ENCODE peak calls at places on chromosomes 3 and 15, in nine cellular contexts. One of them, this sample, is unnamed.
A peak's percentile ranks its signal among the peaks of the same experiment; 100 is the strongest.

GRCh38 chr15:49645937-49646336 is 25.1 kb downstream of the DTWD1 start:
- DNase-seq in H1: no peak
- DNase-seq in NCI-H69: peak; percentile 99
- DNase-seq in NCI-H1105: peak; percentile 65
- DNase-seq in NCI-H82: no peak
- DNase-seq in iris pigment epithelial cell: peak; percentile 88
- DNase-seq in amniotic stem cell: no peak
- DNase-seq in WTC11: no peak
- DNase-seq in AG10803: peak; percentile 74
- DNase-seq in this sample: peak; percentile 18

GRCh38 chr3:98843301-98843959 is 58.1 kb downstream of the DCBLD2 start:
- DNase-seq in H1: no peak
- DNase-seq in NCI-H69: no peak
- DNase-seq in NCI-H1105: no peak
- DNase-seq in NCI-H82: peak; percentile 19
- DNase-seq in iris pigment epithelial cell: no peak
- DNase-seq in amniotic stem cell: no peak
- DNase-seq in WTC11: no peak
- DNase-seq in AG10803: peak; percentile 63
- DNase-seq in this sample: no peak

GRCh38 chr3:153284282-153284938 is 122.4 kb downstream of the RAP2B start:
- DNase-seq in H1: no peak
- DNase-seq in NCI-H69: peak; percentile 55
- DNase-seq in NCI-H1105: no peak
- DNase-seq in NCI-H82: no peak
- DNase-seq in iris pigment epithelial cell: peak; percentile 95
- DNase-seq in amniotic stem cell: peak; percentile 83
- DNase-seq in WTC11: no peak
- DNase-seq in AG10803: peak; percentile 93
- DNase-seq in this sample: peak; percentile 61

GRCh38 chr3:44734646-44735168 is 5.3 kb downstream of the ZNF501 start:
- DNase-seq in H1: no peak
- DNase-seq in NCI-H69: no peak
- DNase-seq in NCI-H1105: no peak
- DNase-seq in NCI-H82: no peak
- DNase-seq in iris pigment epithelial cell: no peak
- DNase-seq in amniotic stem cell: no peak
- DNase-seq in WTC11: no peak
- DNase-seq in AG10803: no peak
- DNase-seq in this sample: no peak

GRCh38 chr3:86381247-86381646 is 609.7 kb downstream of the VGLL3 start:
- DNase-seq in H1: no peak
- DNase-seq in NCI-H69: no peak
- DNase-seq in NCI-H1105: no peak
- DNase-seq in NCI-H82: peak; percentile 8
- DNase-seq in iris pigment epithelial cell: no peak
- DNase-seq in amniotic stem cell: no peak
- DNase-seq in WTC11: no peak
- DNase-seq in AG10803: no peak
- DNase-seq in this sample: no peak

GRCh38 chr15:90021108-90021507 is 20.0 kb downstream of the ZNF710 start:
- DNase-seq in H1: no peak
- DNase-seq in NCI-H69: no peak
- DNase-seq in NCI-H1105: no peak
- DNase-seq in NCI-H82: no peak
- DNase-seq in iris pigment epithelial cell: no peak
- DNase-seq in amniotic stem cell: no peak
- DNase-seq in WTC11: no peak
- DNase-seq in AG10803: no peak
- DNase-seq in this sample: no peak

GRCh38 chr3:126015075-126015474 is 46.1 kb downstream of the ROPN1B start:
- DNase-seq in H1: no peak
- DNase-seq in NCI-H69: no peak
- DNase-seq in NCI-H1105: no peak
- DNase-seq in NCI-H82: no peak
- DNase-seq in iris pigment epithelial cell: no peak
- DNase-seq in amniotic stem cell: no peak
- DNase-seq in WTC11: no peak
- DNase-seq in AG10803: no peak
- DNase-seq in this sample: no peak

GRCh38 chr15:98689431-98689861 is 41.1 kb downstream of the IGF1R start:
- DNase-seq in H1: no peak
- DNase-seq in NCI-H69: no peak
- DNase-seq in NCI-H1105: no peak
- DNase-seq in NCI-H82: no peak
- DNase-seq in iris pigment epithelial cell: peak; percentile 71
- DNase-seq in amniotic stem cell: no peak
- DNase-seq in WTC11: no peak
- DNase-seq in AG10803: peak; percentile 64
- DNase-seq in this sample: no peak

GRCh38 chr3:22007376-22007775 is 256.4 kb upstream of the ZNF385D start:
- DNase-seq in H1: no peak
- DNase-seq in NCI-H69: no peak
- DNase-seq in NCI-H1105: no peak
- DNase-seq in NCI-H82: no peak
- DNase-seq in iris pigment epithelial cell: peak; percentile 14
- DNase-seq in amniotic stem cell: no peak
- DNase-seq in WTC11: no peak
- DNase-seq in AG10803: no peak
- DNase-seq in this sample: no peak

GRCh38 chr3:56894912-56895431 is 93.2 kb upstream of the ARHGEF3 start:
- DNase-seq in H1: no peak
- DNase-seq in NCI-H69: no peak
- DNase-seq in NCI-H1105: no peak
- DNase-seq in NCI-H82: no peak
- DNase-seq in iris pigment epithelial cell: peak; percentile 63
- DNase-seq in amniotic stem cell: no peak
- DNase-seq in WTC11: no peak
- DNase-seq in AG10803: peak; percentile 35
- DNase-seq in this sample: no peak

GRCh38 chr3:97138914-97139541 is 324.6 kb downstream of the EPHA6 start:
- DNase-seq in H1: peak; percentile 7
- DNase-seq in NCI-H69: peak; percentile 37
- DNase-seq in NCI-H1105: no peak
- DNase-seq in NCI-H82: peak; percentile 50
- DNase-seq in iris pigment epithelial cell: no peak
- DNase-seq in amniotic stem cell: no peak
- DNase-seq in WTC11: peak; percentile 27
- DNase-seq in AG10803: no peak
- DNase-seq in this sample: no peak

GRCh38 chr3:160141485-160142185 is 83.6 kb upstream of the C3orf80 start:
- DNase-seq in H1: no peak
- DNase-seq in NCI-H69: no peak
- DNase-seq in NCI-H1105: no peak
- DNase-seq in NCI-H82: peak; percentile 58
- DNase-seq in iris pigment epithelial cell: no peak
- DNase-seq in amniotic stem cell: no peak
- DNase-seq in WTC11: no peak
- DNase-seq in AG10803: no peak
- DNase-seq in this sample: no peak

GRCh38 chr3:66500575-66501482 is at the start of gene LRIG1:
- DNase-seq in H1: peak; percentile 96
- DNase-seq in NCI-H69: peak; percentile 98
- DNase-seq in NCI-H1105: peak; percentile 89
- DNase-seq in NCI-H82: peak; percentile 98
- DNase-seq in iris pigment epithelial cell: peak; percentile 99
- DNase-seq in amniotic stem cell: peak; percentile 93
- DNase-seq in WTC11: peak; percentile 100
- DNase-seq in AG10803: peak; percentile 97
- DNase-seq in this sample: peak; percentile 100

GRCh38 chr15:48394172-48394571 is 62.9 kb downstream of the DUT start:
- DNase-seq in H1: no peak
- DNase-seq in NCI-H69: no peak
- DNase-seq in NCI-H1105: no peak
- DNase-seq in NCI-H82: no peak
- DNase-seq in iris pigment epithelial cell: no peak
- DNase-seq in amniotic stem cell: no peak
- DNase-seq in WTC11: no peak
- DNase-seq in AG10803: no peak
- DNase-seq in this sample: peak; percentile 90

GRCh38 chr3:197029511-197030167 is at the start of gene MELTF:
- DNase-seq in H1: no peak
- DNase-seq in NCI-H69: peak; percentile 78
- DNase-seq in NCI-H1105: peak; percentile 73
- DNase-seq in NCI-H82: peak; percentile 84
- DNase-seq in iris pigment epithelial cell: peak; percentile 41
- DNase-seq in amniotic stem cell: no peak
- DNase-seq in WTC11: peak; percentile 70
- DNase-seq in AG10803: peak; percentile 50
- DNase-seq in this sample: peak; percentile 85

GRCh38 chr15:26634319-26634718 is 138.5 kb downstream of the GABRB3 start:
- DNase-seq in H1: no peak
- DNase-seq in NCI-H69: peak; percentile 54
- DNase-seq in NCI-H1105: peak; percentile 5
- DNase-seq in NCI-H82: peak; percentile 85
- DNase-seq in iris pigment epithelial cell: no peak
- DNase-seq in amniotic stem cell: no peak
- DNase-seq in WTC11: peak; percentile 24
- DNase-seq in AG10803: no peak
- DNase-seq in this sample: no peak

GRCh38 chr3:130077636-130078035 is 4.0 kb upstream of the ALG1L2 start:
- DNase-seq in H1: no peak
- DNase-seq in NCI-H69: no peak
- DNase-seq in NCI-H1105: no peak
- DNase-seq in NCI-H82: no peak
- DNase-seq in iris pigment epithelial cell: no peak
- DNase-seq in amniotic stem cell: no peak
- DNase-seq in WTC11: no peak
- DNase-seq in AG10803: no peak
- DNase-seq in this sample: no peak

GRCh38 chr3:72888546-72889309 is 882 bp downstream of the GXYLT2 start:
- DNase-seq in H1: peak; percentile 17
- DNase-seq in NCI-H69: peak; percentile 76
- DNase-seq in NCI-H1105: no peak
- DNase-seq in NCI-H82: peak; percentile 44
- DNase-seq in iris pigment epithelial cell: peak; percentile 57
- DNase-seq in amniotic stem cell: no peak
- DNase-seq in WTC11: no peak
- DNase-seq in AG10803: no peak
- DNase-seq in this sample: no peak

GRCh38 chr15:76418352-76419140 is 82.0 kb downstream of the ISL2 start:
- DNase-seq in H1: no peak
- DNase-seq in NCI-H69: no peak
- DNase-seq in NCI-H1105: no peak
- DNase-seq in NCI-H82: no peak
- DNase-seq in iris pigment epithelial cell: no peak
- DNase-seq in amniotic stem cell: no peak
- DNase-seq in WTC11: no peak
- DNase-seq in AG10803: no peak
- DNase-seq in this sample: no peak

GRCh38 chr15:91465696-91466095 is 365.6 kb downstream of the SV2B start:
- DNase-seq in H1: no peak
- DNase-seq in NCI-H69: peak; percentile 96
- DNase-seq in NCI-H1105: peak; percentile 82
- DNase-seq in NCI-H82: no peak
- DNase-seq in iris pigment epithelial cell: no peak
- DNase-seq in amniotic stem cell: no peak
- DNase-seq in WTC11: no peak
- DNase-seq in AG10803: no peak
- DNase-seq in this sample: no peak

GRCh38 chr3:183287301-183287971 is 34.4 kb downstream of the B3GNT5 start:
- DNase-seq in H1: no peak
- DNase-seq in NCI-H69: no peak
- DNase-seq in NCI-H1105: no peak
- DNase-seq in NCI-H82: no peak
- DNase-seq in iris pigment epithelial cell: peak; percentile 98
- DNase-seq in amniotic stem cell: no peak
- DNase-seq in WTC11: no peak
- DNase-seq in AG10803: peak; percentile 88
- DNase-seq in this sample: no peak

GRCh38 chr15:43376017-43376705 is 5.3 kb downstream of the TUBGCP4 start:
- DNase-seq in H1: no peak
- DNase-seq in NCI-H69: peak; percentile 69
- DNase-seq in NCI-H1105: no peak
- DNase-seq in NCI-H82: peak; percentile 71
- DNase-seq in iris pigment epithelial cell: peak; percentile 44
- DNase-seq in amniotic stem cell: no peak
- DNase-seq in WTC11: peak; percentile 39
- DNase-seq in AG10803: peak; percentile 28
- DNase-seq in this sample: peak; percentile 32

GRCh38 chr15:63473007-63473748 is 31.2 kb upstream of the USP3 start:
- DNase-seq in H1: no peak
- DNase-seq in NCI-H69: peak; percentile 93
- DNase-seq in NCI-H1105: no peak
- DNase-seq in NCI-H82: no peak
- DNase-seq in iris pigment epithelial cell: no peak
- DNase-seq in amniotic stem cell: no peak
- DNase-seq in WTC11: no peak
- DNase-seq in AG10803: no peak
- DNase-seq in this sample: no peak

GRCh38 chr3:100076544-100077529 is 37.5 kb downstream of the FILIP1L start:
- DNase-seq in H1: no peak
- DNase-seq in NCI-H69: no peak
- DNase-seq in NCI-H1105: no peak
- DNase-seq in NCI-H82: peak; percentile 74
- DNase-seq in iris pigment epithelial cell: no peak
- DNase-seq in amniotic stem cell: no peak
- DNase-seq in WTC11: no peak
- DNase-seq in AG10803: no peak
- DNase-seq in this sample: peak; percentile 36

GRCh38 chr15:84736375-84736774 is 12.0 kb upstream of the ZNF592 start:
- DNase-seq in H1: no peak
- DNase-seq in NCI-H69: no peak
- DNase-seq in NCI-H1105: no peak
- DNase-seq in NCI-H82: no peak
- DNase-seq in iris pigment epithelial cell: no peak
- DNase-seq in amniotic stem cell: no peak
- DNase-seq in WTC11: no peak
- DNase-seq in AG10803: no peak
- DNase-seq in this sample: no peak

GRCh38 chr3:39415983-39416382 is 9.5 kb downstream of the RPSA start:
- DNase-seq in H1: no peak
- DNase-seq in NCI-H69: no peak
- DNase-seq in NCI-H1105: no peak
- DNase-seq in NCI-H82: peak; percentile 19
- DNase-seq in iris pigment epithelial cell: no peak
- DNase-seq in amniotic stem cell: no peak
- DNase-seq in WTC11: no peak
- DNase-seq in AG10803: no peak
- DNase-seq in this sample: no peak

GRCh38 chr3:123286308-123287023 is 84.7 kb downstream of the SEC22A start:
- DNase-seq in H1: peak; percentile 34
- DNase-seq in NCI-H69: peak; percentile 14
- DNase-seq in NCI-H1105: no peak
- DNase-seq in NCI-H82: peak; percentile 72
- DNase-seq in iris pigment epithelial cell: peak; percentile 76
- DNase-seq in amniotic stem cell: peak; percentile 49
- DNase-seq in WTC11: peak; percentile 82
- DNase-seq in AG10803: peak; percentile 50
- DNase-seq in this sample: peak; percentile 43

GRCh38 chr3:43296565-43296964 is 10.2 kb downstream of the SNRK start:
- DNase-seq in H1: no peak
- DNase-seq in NCI-H69: no peak
- DNase-seq in NCI-H1105: no peak
- DNase-seq in NCI-H82: no peak
- DNase-seq in iris pigment epithelial cell: peak; percentile 60
- DNase-seq in amniotic stem cell: no peak
- DNase-seq in WTC11: no peak
- DNase-seq in AG10803: peak; percentile 28
- DNase-seq in this sample: peak; percentile 67

GRCh38 chr3:71579934-71580318 is 3.6 kb downstream of the FOXP1 start:
- DNase-seq in H1: no peak
- DNase-seq in NCI-H69: peak; percentile 87
- DNase-seq in NCI-H1105: no peak
- DNase-seq in NCI-H82: no peak
- DNase-seq in iris pigment epithelial cell: peak; percentile 64
- DNase-seq in amniotic stem cell: no peak
- DNase-seq in WTC11: no peak
- DNase-seq in AG10803: peak; percentile 25
- DNase-seq in this sample: no peak